ENCODE peak calls at places on chromosomes 7 and 10, in ten cellular contexts. T is upper lobe of right lung, J is neural progenitor cell, E is body of pancreas, X is left ventricle myocardium inferior, O is fibroblast of lung, Z is ovary, N is kidney epithelial cell, P is neural crest cell, B is AG04450. Y is an unnamed sample.

GRCh38 chr7:151277631-151278030 is 29.1 kb upstream of the SMARCD3 start:
- DNase-seq in P (no peak), E (no peak), N (no peak), B (no peak), X (no peak), O (no peak), T (no peak), J (no peak), Z (no peak), Y (no peak)

GRCh38 chr7:102404005-102404861 is 8.1 kb downstream of the PRKRIP1 start:
- DNase-seq in T (no peak), Z (no peak), J (peak), E (no peak), O (peak), P (no peak), B (no peak), X (no peak), N (peak), Y (peak)

GRCh38 chr10:76324283-76324682 is 892.9 kb downstream of the LRMDA start:
- DNase-seq in N (no peak), O (peak), Z (no peak), X (peak), T (peak), P (no peak), J (no peak), B (no peak), E (peak), Y (no peak)

GRCh38 chr7:100472854-100473499 is 6.0 kb downstream of the TSC22D4 start:
- DNase-seq in J (no peak), T (no peak), O (no peak), E (peak), B (no peak), X (peak), N (no peak), P (no peak), Z (no peak), Y (no peak)

GRCh38 chr7:32532716-32533115 is 37.4 kb downstream of the AVL9 start:
- DNase-seq in N (no peak), O (no peak), P (no peak), B (no peak), T (peak), E (no peak), J (no peak), Z (no peak), X (no peak), Y (no peak)

GRCh38 chr7:55515569-55516279 is 56.6 kb downstream of the VOPP1 start:
- DNase-seq in P (no peak), J (no peak), B (no peak), X (no peak), O (no peak), Z (no peak), E (no peak), N (no peak), T (no peak), Y (no peak)

GRCh38 chr10:29537799-29538198 is 97.0 kb downstream of the SVIL start:
- DNase-seq in Z (no peak), N (no peak), P (no peak), J (no peak), B (no peak), X (no peak), O (no peak), T (no peak), E (no peak), Y (no peak)

GRCh38 chr10:2610946-2611345 is 456.4 kb upstream of the PFKP start:
- DNase-seq in O (no peak), Z (no peak), B (no peak), X (no peak), T (no peak), N (no peak), P (no peak), E (no peak), J (peak), Y (no peak)

GRCh38 chr10:29795856-29796255 is 161.1 kb upstream of the SVIL start:
- DNase-seq in E (no peak), O (no peak), P (no peak), T (no peak), N (no peak), Z (no peak), X (no peak), B (no peak), J (no peak), Y (no peak)

GRCh38 chr10:86681047-86681446 is 12.7 kb downstream of the LDB3 start:
- DNase-seq in O (no peak), N (no peak), T (no peak), X (peak), B (no peak), P (no peak), Z (no peak), E (no peak), J (no peak), Y (no peak)

GRCh38 chr10:114754445-114755320 is 66.9 kb upstream of the FHIP2A start:
- DNase-seq in N (no peak), B (peak), P (no peak), E (no peak), X (no peak), J (no peak), O (peak), T (no peak), Z (no peak), Y (no peak)

GRCh38 chr10:48466611-48467240 is 138.1 kb downstream of the ARHGAP22 start:
- DNase-seq in E (no peak), T (peak), B (no peak), O (no peak), J (peak), Z (peak), N (no peak), P (no peak), X (no peak), Y (peak)

GRCh38 chr7:140625908-140626868 is 14.4 kb downstream of the DENND2A start:
- DNase-seq in E (peak), Z (peak), O (peak), P (no peak), J (peak), X (peak), T (peak), N (peak), B (peak), Y (no peak)

GRCh38 chr7:156514851-156515250 is 125.7 kb upstream of the RNF32 start:
- DNase-seq in J (no peak), E (no peak), Z (no peak), X (no peak), B (no peak), P (no peak), N (no peak), T (no peak), O (no peak), Y (no peak)

GRCh38 chr7:158028290-158028941 is 559.2 kb downstream of the PTPRN2 start:
- DNase-seq in T (peak), J (no peak), P (no peak), X (no peak), Z (no peak), N (no peak), B (no peak), O (no peak), E (peak), Y (no peak)

GRCh38 chr7:51062222-51062987 is 254.2 kb downstream of the COBL start:
- DNase-seq in X (no peak), J (peak), N (no peak), B (no peak), T (peak), E (no peak), P (no peak), O (no peak), Z (no peak), Y (no peak)

GRCh38 chr10:126337241-126337640 is 51.0 kb downstream of the ADAM12 start:
- DNase-seq in X (no peak), J (no peak), N (no peak), P (no peak), T (no peak), B (no peak), E (no peak), Z (no peak), O (no peak), Y (no peak)

GRCh38 chr7:29113384-29114102 is 32.8 kb downstream of the CPVL start:
- DNase-seq in X (no peak), J (peak), E (peak), Z (no peak), O (peak), T (no peak), P (no peak), B (no peak), N (peak), Y (no peak)

GRCh38 chr10:4763960-4764428 is 62.0 kb upstream of the AKR1E2 start:
- DNase-seq in E (no peak), X (no peak), P (no peak), N (peak), O (peak), T (no peak), J (no peak), Z (no peak), B (peak), Y (no peak)

GRCh38 chr7:23076774-23077173 is 28.8 kb upstream of the KLHL7 start:
- DNase-seq in Z (no peak), B (no peak), X (no peak), P (no peak), J (no peak), O (no peak), N (no peak), E (no peak), T (no peak), Y (no peak)

GRCh38 chr7:23072916-23073315 is 32.7 kb upstream of the KLHL7 start:
- DNase-seq in X (no peak), P (no peak), T (no peak), Z (no peak), E (no peak), B (no peak), O (no peak), J (peak), N (no peak), Y (no peak)

GRCh38 chr7:23075571-23075970 is 30.0 kb upstream of the KLHL7 start:
- DNase-seq in T (no peak), Z (no peak), B (no peak), O (no peak), P (no peak), J (no peak), N (no peak), X (peak), E (no peak), Y (no peak)

GRCh38 chr7:23074443-23075244 is 30.9 kb upstream of the KLHL7 start:
- DNase-seq in O (no peak), Z (no peak), J (no peak), N (no peak), E (no peak), X (no peak), B (no peak), P (no peak), T (no peak), Y (no peak)

DNA sequence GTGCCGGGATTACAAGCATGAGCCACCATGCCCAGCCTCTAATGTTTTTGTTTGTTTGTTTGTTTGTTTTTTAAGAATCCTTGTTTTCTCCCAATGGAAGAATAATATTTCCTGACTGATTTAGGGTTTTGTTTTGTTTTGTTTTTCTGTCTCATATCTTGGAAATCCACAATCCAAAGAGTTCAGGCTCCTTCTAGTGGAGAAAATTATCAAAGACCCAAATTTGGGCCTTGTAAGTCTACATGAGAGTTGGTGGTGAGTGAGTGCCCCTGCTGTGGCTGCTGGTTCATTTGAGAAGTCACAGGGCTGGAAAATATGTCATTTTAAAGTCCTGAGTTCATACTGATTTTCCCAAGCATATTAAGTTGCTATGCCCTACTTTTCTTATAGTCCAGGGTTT is 33.5 kb upstream of the KLHL7 start:
- DNase-seq in Z (no peak), X (no peak), O (peak), T (no peak), J (no peak), E (no peak), N (no peak), P (no peak), B (no peak), Y (no peak)
- TF ChIP-seq CTCF in Z (no peak), X (no peak), O (peak), T (peak), J (peak), E (no peak), N (no peak), P (no peak), B (peak), Y (no peak)

GRCh38 chr10:128116851-128117615 is 9.2 kb downstream of the MKI67 start:
- DNase-seq in N (no peak), B (no peak), P (no peak), E (no peak), X (no peak), O (no peak), T (no peak), J (no peak), Z (no peak), Y (no peak)
- TF ChIP-seq CTCF in N (peak), B (no peak), P (peak), E (no peak), X (no peak), O (no peak), T (no peak), J (peak), Z (no peak), Y (peak)

GRCh38 chr7:117901089-117901797 is 28.0 kb upstream of the CTTNBP2 start:
- DNase-seq in P (no peak), X (no peak), T (no peak), E (peak), N (no peak), Z (no peak), O (no peak), B (no peak), J (no peak), Y (no peak)
- TF ChIP-seq CTCF in P (no peak), X (no peak), T (no peak), E (no peak), N (no peak), Z (no peak), O (no peak), B (no peak), J (no peak), Y (no peak)

GRCh38 chr10:100516847-100517246 is 2.8 kb downstream of the SEC31B start:
- DNase-seq in Z (no peak), N (no peak), T (no peak), O (no peak), P (no peak), B (no peak), J (no peak), E (no peak), X (no peak), Y (no peak)
- TF ChIP-seq CTCF in Z (no peak), N (peak), T (no peak), O (no peak), P (peak), B (peak), J (peak), E (no peak), X (peak), Y (no peak)

GRCh38 chr7:105133358-105133757 is 119.4 kb downstream of the KMT2E start:
- DNase-seq in X (no peak), Z (no peak), P (no peak), O (no peak), B (no peak), N (no peak), T (no peak), E (no peak), J (no peak), Y (no peak)

GRCh38 chr7:105131890-105132289 is 117.9 kb downstream of the KMT2E start:
- DNase-seq in J (no peak), O (no peak), X (no peak), Z (no peak), B (no peak), P (no peak), E (no peak), T (no peak), N (no peak), Y (no peak)

GRCh38 chr7:105131033-105131656 is 117.1 kb downstream of the KMT2E start:
- DNase-seq in Z (no peak), B (no peak), T (no peak), N (no peak), O (no peak), X (no peak), J (no peak), E (no peak), P (no peak), Y (no peak)

GRCh38 chr7:105132835-105133234 is 118.8 kb downstream of the KMT2E start:
- DNase-seq in O (no peak), Z (no peak), X (no peak), J (no peak), P (no peak), T (no peak), B (no peak), N (no peak), E (no peak), Y (no peak)

GRCh38 chr7:105132335-105132734 is 118.3 kb downstream of the KMT2E start:
- DNase-seq in E (no peak), P (no peak), T (no peak), N (no peak), Z (no peak), J (no peak), B (no peak), O (no peak), X (no peak), Y (no peak)
- TF ChIP-seq CTCF in E (no peak), P (no peak), T (no peak), N (no peak), Z (no peak), J (no peak), B (no peak), O (no peak), X (no peak), Y (no peak)

DNA sequence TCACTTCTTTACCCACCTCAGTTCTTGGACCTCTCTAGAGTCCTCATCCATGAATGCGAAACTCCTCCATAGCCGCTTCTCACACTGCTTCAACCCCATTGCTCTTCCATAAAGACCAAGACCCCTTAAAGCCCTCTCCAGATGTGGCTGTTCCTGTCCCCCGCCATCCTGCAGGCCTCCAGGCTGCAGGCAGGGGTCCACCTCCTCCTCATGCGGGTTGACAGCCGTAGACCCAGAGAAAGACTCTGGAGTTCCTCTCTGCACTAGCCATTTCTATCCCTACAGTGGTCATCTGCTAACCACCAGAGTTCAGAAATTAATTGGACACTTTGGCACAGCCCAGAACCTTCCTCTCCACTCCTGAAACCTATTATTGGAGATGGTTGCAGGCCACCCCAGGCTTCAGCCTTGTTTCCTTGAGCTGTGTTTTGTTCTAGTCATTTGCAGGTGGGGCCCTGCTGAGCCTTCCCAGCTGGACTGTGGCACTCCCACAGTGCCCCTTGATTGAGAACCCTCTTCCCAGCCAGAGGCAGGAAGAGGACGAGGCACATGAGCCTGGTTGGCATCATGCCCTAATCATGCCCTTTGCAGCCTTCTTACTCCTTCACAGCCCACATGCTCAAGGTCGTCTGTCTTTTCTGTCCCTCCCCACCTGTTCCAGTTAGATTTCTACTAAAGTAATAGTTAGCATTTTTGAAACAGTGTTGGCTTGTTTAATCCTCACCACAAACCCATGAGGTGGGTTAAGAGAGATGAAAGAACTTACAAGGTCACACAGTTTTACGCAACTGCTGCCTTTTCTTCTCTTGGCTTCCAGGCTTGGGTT is 23.9 kb downstream of the CUL1 start:
- DNase-seq in T (no peak), B (no peak), E (peak), Z (peak), X (peak), N (no peak), O (no peak), P (no peak), J (no peak), Y (no peak)
- TF ChIP-seq CTCF in T (no peak), B (no peak), E (no peak), Z (no peak), X (peak), N (no peak), O (no peak), P (no peak), J (no peak), Y (no peak)

DNA sequence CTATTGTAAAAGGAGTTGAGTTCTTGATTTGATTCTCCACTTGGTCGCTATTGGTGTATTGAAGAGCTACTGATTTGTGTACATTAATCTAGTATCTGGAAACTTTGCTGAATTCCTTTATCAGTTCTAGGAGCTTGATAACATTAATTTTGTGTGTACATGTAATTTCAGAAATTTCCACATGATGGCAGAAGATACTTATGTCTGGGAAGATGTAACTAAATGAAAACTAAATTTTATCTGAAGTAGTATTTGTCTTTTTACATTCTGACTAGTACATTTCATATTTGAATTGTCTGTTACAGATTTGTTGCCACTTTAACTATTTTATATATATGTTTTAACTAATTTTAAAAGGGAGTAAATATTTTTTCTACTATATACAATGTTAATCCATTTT is 27.6 kb downstream of the SDHAF3 start:
- DNase-seq in O (peak), X (no peak), P (no peak), E (no peak), J (no peak), Z (no peak), T (no peak), B (no peak), N (no peak), Y (no peak)
- TF ChIP-seq CTCF in O (no peak), X (peak), P (peak), E (peak), J (peak), Z (no peak), T (peak), B (peak), N (peak), Y (peak)

DNA sequence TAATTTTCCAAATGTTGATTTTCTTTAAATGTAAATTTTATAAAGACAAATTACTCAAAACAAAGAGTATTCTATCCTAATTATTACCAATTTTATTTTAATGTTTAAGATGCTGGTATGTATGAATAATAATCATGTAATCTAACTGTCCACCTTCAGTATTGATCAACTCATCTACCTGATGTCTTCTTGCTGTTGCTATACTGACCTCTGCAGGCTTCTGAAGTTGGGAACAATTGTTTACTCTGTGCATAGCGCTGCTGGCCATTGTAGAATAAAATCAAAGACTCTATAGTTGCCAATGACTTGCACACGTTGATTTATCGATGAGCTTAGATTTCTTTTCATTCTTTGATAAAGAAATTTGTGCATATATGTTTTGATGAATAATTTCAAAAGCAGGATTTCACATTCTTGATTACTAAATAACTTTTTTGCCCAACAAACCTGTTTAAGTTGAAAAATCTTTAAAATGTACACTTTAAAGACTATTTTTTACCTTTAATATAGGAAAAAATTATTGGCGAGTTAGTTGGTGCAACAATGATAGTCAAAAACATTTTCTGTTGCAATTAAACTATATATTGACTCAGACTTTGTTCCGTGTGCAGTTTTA is 282.3 kb downstream of the TFEC start:
- DNase-seq in T (no peak), B (no peak), J (peak), E (no peak), Z (no peak), P (no peak), O (peak), N (no peak), X (no peak), Y (no peak)
- TF ChIP-seq CTCF in T (no peak), B (peak), J (peak), E (no peak), Z (no peak), P (peak), O (peak), N (peak), X (peak), Y (no peak)

GRCh38 chr7:119270644-119271043 is 1002.3 kb upstream of the KCND2 start:
- DNase-seq in E (no peak), B (no peak), O (no peak), J (no peak), T (peak), P (no peak), N (no peak), Z (no peak), X (no peak), Y (no peak)
- TF ChIP-seq CTCF in E (no peak), B (no peak), O (no peak), J (no peak), T (no peak), P (no peak), N (no peak), Z (no peak), X (no peak), Y (no peak)

Y was measured in CD14-positive monocyte.